ENCODE peak calls at places on chromosomes 7 and 10, in six cellular contexts. One of them, this sample, is unnamed.

GRCh38 chr7:40372031-40372430 is 237.2 kb downstream of the SUGCT start:
- ATAC-seq in HepG2: no peak
- ATAC-seq in GM12878: no peak
- ATAC-seq in K562: no peak
- ATAC-seq in A549: no peak
- ATAC-seq in upper lobe of left lung: no peak
- ATAC-seq in this sample: no peak

GRCh38 chr7:155700847-155701246 is 56.4 kb downstream of the RBM33 start:
- ATAC-seq in HepG2: no peak
- ATAC-seq in GM12878: no peak
- ATAC-seq in K562: no peak
- ATAC-seq in A549: no peak
- ATAC-seq in upper lobe of left lung: no peak
- ATAC-seq in this sample: no peak

GRCh38 chr7:40680657-40681056 is 545.9 kb downstream of the SUGCT start:
- ATAC-seq in HepG2: peak
- ATAC-seq in GM12878: peak
- ATAC-seq in K562: peak
- ATAC-seq in A549: peak
- ATAC-seq in upper lobe of left lung: no peak
- ATAC-seq in this sample: no peak

GRCh38 chr10:31101123-31101522 is 69.5 kb upstream of the ZNF438 start:
- ATAC-seq in HepG2: no peak
- ATAC-seq in GM12878: peak
- ATAC-seq in K562: no peak
- ATAC-seq in A549: peak
- ATAC-seq in upper lobe of left lung: no peak
- ATAC-seq in this sample: no peak

GRCh38 chr10:6212266-6212640 is 9.5 kb downstream of the PFKFB3 start:
- ATAC-seq in HepG2: no peak
- ATAC-seq in GM12878: no peak
- ATAC-seq in K562: no peak
- ATAC-seq in A549: no peak
- ATAC-seq in upper lobe of left lung: peak
- ATAC-seq in this sample: peak

GRCh38 chr7:74023037-74023436 is 4.9 kb upstream of the ELN start:
- ATAC-seq in HepG2: peak
- ATAC-seq in GM12878: no peak
- ATAC-seq in K562: no peak
- ATAC-seq in A549: peak
- ATAC-seq in upper lobe of left lung: peak
- ATAC-seq in this sample: peak

GRCh38 chr7:111931016-111931517 is 275.1 kb downstream of the DOCK4 start:
- ATAC-seq in HepG2: peak
- ATAC-seq in GM12878: no peak
- ATAC-seq in K562: no peak
- ATAC-seq in A549: no peak
- ATAC-seq in upper lobe of left lung: no peak
- ATAC-seq in this sample: no peak

GRCh38 chr7:69710773-69711445 is 112.6 kb downstream of the AUTS2 start:
- ATAC-seq in HepG2: no peak
- ATAC-seq in GM12878: no peak
- ATAC-seq in K562: no peak
- ATAC-seq in A549: no peak
- ATAC-seq in upper lobe of left lung: no peak
- ATAC-seq in this sample: no peak

GRCh38 chr7:46933596-46933995 is 648.3 kb downstream of the TNS3 start:
- ATAC-seq in HepG2: no peak
- ATAC-seq in GM12878: no peak
- ATAC-seq in K562: no peak
- ATAC-seq in A549: no peak
- ATAC-seq in upper lobe of left lung: peak
- ATAC-seq in this sample: no peak

GRCh38 chr10:18204050-18204449 is 63.8 kb downstream of the CACNB2 start:
- ATAC-seq in HepG2: no peak
- ATAC-seq in GM12878: no peak
- ATAC-seq in K562: no peak
- ATAC-seq in A549: no peak
- ATAC-seq in upper lobe of left lung: no peak
- ATAC-seq in this sample: no peak

GRCh38 chr7:148563583-148564274 is 26.8 kb upstream of the C7orf33 start:
- ATAC-seq in HepG2: no peak
- ATAC-seq in GM12878: peak
- ATAC-seq in K562: no peak
- ATAC-seq in A549: no peak
- ATAC-seq in upper lobe of left lung: no peak
- ATAC-seq in this sample: no peak

GRCh38 chr7:37988721-37989650 is 68.5 kb downstream of the EPDR1 start:
- ATAC-seq in HepG2: no peak
- ATAC-seq in GM12878: no peak
- ATAC-seq in K562: no peak
- ATAC-seq in A549: no peak
- ATAC-seq in upper lobe of left lung: no peak
- ATAC-seq in this sample: no peak

GRCh38 chr10:86439544-86439943 is 72.9 kb upstream of the GRID1 start:
- ATAC-seq in HepG2: no peak
- ATAC-seq in GM12878: no peak
- ATAC-seq in K562: no peak
- ATAC-seq in A549: peak
- ATAC-seq in upper lobe of left lung: peak
- ATAC-seq in this sample: peak

GRCh38 chr10:121976607-121977006 is 1.6 kb upstream of the NSMCE4A start:
- ATAC-seq in HepG2: no peak
- ATAC-seq in GM12878: no peak
- ATAC-seq in K562: no peak
- ATAC-seq in A549: no peak
- ATAC-seq in upper lobe of left lung: no peak
- ATAC-seq in this sample: no peak

GRCh38 chr10:121974019-121974534 is 940 bp downstream of the NSMCE4A start:
- ATAC-seq in HepG2: peak
- ATAC-seq in GM12878: peak
- ATAC-seq in K562: peak
- ATAC-seq in A549: peak
- ATAC-seq in upper lobe of left lung: no peak
- ATAC-seq in this sample: no peak

GRCh38 chr10:121978511-121978910 is 3.5 kb upstream of the NSMCE4A start:
- ATAC-seq in HepG2: no peak
- ATAC-seq in GM12878: no peak
- ATAC-seq in K562: no peak
- ATAC-seq in A549: no peak
- ATAC-seq in upper lobe of left lung: no peak
- ATAC-seq in this sample: no peak

GRCh38 chr10:121975295-121976086 is 474 bp upstream of the NSMCE4A start:
- ATAC-seq in HepG2: peak
- ATAC-seq in GM12878: no peak
- ATAC-seq in K562: no peak
- ATAC-seq in A549: peak
- ATAC-seq in upper lobe of left lung: peak
- ATAC-seq in this sample: peak

DNA sequence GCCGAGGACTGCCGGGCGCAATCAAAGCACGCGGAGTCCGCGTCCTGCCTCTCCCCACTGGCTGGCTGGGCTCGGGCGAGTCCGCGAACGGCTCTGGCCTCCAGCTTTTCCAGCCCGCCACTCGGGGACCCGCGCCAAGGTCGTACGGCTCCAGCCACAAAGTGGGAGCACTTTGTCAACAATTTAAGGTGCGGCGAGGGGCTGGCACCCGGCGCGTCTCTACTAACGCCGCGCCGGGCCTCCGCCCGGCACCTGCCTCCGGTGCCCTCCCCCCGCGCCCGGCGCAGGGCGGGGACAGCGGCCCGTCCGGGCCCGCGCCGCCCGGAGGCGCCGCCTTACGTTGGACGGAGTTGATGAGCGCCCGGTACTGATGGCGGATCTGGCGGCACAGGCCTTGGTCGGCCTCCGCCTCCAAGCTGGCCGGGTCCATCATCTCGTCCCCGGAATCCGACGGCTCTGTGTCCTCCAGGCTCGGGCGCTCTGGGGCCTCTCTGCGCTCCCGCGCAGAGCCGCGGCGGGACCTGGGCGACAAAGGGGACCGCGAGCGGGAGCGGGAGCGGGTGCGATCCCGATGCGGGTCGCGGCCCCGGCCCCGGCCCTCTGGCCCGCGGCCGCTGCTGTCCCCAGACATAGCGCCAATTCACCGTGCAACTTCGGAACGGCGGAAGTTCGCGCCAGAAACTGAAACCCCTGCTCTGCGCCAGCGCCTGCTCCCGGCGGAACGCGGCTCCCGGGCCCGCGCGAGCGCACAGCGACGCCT is at the start of gene NSMCE4A:
- ATAC-seq in HepG2: peak
- ATAC-seq in GM12878: peak
- ATAC-seq in K562: peak
- ATAC-seq in A549: peak
- ATAC-seq in upper lobe of left lung: peak
- ATAC-seq in this sample: peak
- TF ChIP-seq EP300 in HepG2: no peak
- TF ChIP-seq EP300 in GM12878: no peak
- TF ChIP-seq EP300 in K562: no peak
- TF ChIP-seq EP300 in A549: no peak
- TF ChIP-seq EP300 in upper lobe of left lung: no peak
- TF ChIP-seq EP300 in this sample: no peak

DNA sequence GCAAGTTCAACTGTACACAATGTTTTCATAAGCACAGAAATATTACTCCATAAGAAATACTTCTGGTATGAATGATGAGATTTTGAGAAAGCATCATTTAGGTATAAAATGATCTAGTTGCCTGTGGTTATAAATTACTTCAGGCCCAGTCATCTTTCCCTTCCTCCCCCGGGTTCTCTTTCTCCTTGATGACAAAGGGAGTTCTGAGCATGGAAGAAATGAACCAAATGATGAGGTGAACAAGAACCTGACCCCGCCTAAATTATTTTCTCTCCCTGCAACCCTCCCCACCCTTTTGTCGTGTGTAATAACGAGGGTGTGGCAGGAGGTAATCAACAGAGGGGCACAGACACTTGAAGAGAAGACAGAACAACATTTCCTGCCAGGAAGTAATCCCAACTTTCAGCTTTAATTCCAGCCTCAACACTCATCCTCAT is 319.6 kb upstream of the SP8 start:
- ATAC-seq in HepG2: no peak
- ATAC-seq in GM12878: no peak
- ATAC-seq in K562: no peak
- ATAC-seq in A549: no peak
- ATAC-seq in upper lobe of left lung: no peak
- ATAC-seq in this sample: no peak
- TF ChIP-seq EP300 in HepG2: no peak
- TF ChIP-seq EP300 in GM12878: no peak
- TF ChIP-seq EP300 in K562: no peak
- TF ChIP-seq EP300 in A549: no peak
- TF ChIP-seq EP300 in upper lobe of left lung: no peak
- TF ChIP-seq EP300 in this sample: no peak

GRCh38 chr7:5467645-5468044 is 44.0 kb upstream of the TNRC18 start:
- ATAC-seq in HepG2: no peak
- ATAC-seq in GM12878: no peak
- ATAC-seq in K562: no peak
- ATAC-seq in A549: no peak
- ATAC-seq in upper lobe of left lung: no peak
- ATAC-seq in this sample: no peak
- TF ChIP-seq EP300 in HepG2: no peak
- TF ChIP-seq EP300 in GM12878: no peak
- TF ChIP-seq EP300 in K562: no peak
- TF ChIP-seq EP300 in A549: no peak
- TF ChIP-seq EP300 in upper lobe of left lung: no peak
- TF ChIP-seq EP300 in this sample: no peak

GRCh38 chr10:76089626-76090185 is 658.3 kb downstream of the LRMDA start:
- ATAC-seq in HepG2: no peak
- ATAC-seq in GM12878: no peak
- ATAC-seq in K562: no peak
- ATAC-seq in A549: no peak
- ATAC-seq in upper lobe of left lung: no peak
- ATAC-seq in this sample: no peak

GRCh38 chr10:76085002-76085401 is 653.6 kb downstream of the LRMDA start:
- ATAC-seq in HepG2: no peak
- ATAC-seq in GM12878: no peak
- ATAC-seq in K562: no peak
- ATAC-seq in A549: no peak
- ATAC-seq in upper lobe of left lung: no peak
- ATAC-seq in this sample: no peak

GRCh38 chr10:76085773-76086570 is 654.5 kb downstream of the LRMDA start:
- ATAC-seq in HepG2: no peak
- ATAC-seq in GM12878: no peak
- ATAC-seq in K562: no peak
- ATAC-seq in A549: no peak
- ATAC-seq in upper lobe of left lung: no peak
- ATAC-seq in this sample: no peak

GRCh38 chr10:76082956-76083355 is 651.5 kb downstream of the LRMDA start:
- ATAC-seq in HepG2: no peak
- ATAC-seq in GM12878: no peak
- ATAC-seq in K562: no peak
- ATAC-seq in A549: peak
- ATAC-seq in upper lobe of left lung: no peak
- ATAC-seq in this sample: no peak

GRCh38 chr10:76086571-76087260 is 655.3 kb downstream of the LRMDA start:
- ATAC-seq in HepG2: peak
- ATAC-seq in GM12878: peak
- ATAC-seq in K562: peak
- ATAC-seq in A549: peak
- ATAC-seq in upper lobe of left lung: peak
- ATAC-seq in this sample: peak
- TF ChIP-seq EP300 in HepG2: no peak
- TF ChIP-seq EP300 in GM12878: no peak
- TF ChIP-seq EP300 in K562: no peak
- TF ChIP-seq EP300 in A549: no peak
- TF ChIP-seq EP300 in upper lobe of left lung: no peak
- TF ChIP-seq EP300 in this sample: no peak

GRCh38 chr7:80445351-80445750 is 66.5 kb downstream of the GNAT3 start:
- ATAC-seq in HepG2: no peak
- ATAC-seq in GM12878: no peak
- ATAC-seq in K562: no peak
- ATAC-seq in A549: no peak
- ATAC-seq in upper lobe of left lung: no peak
- ATAC-seq in this sample: no peak
- TF ChIP-seq EP300 in HepG2: no peak
- TF ChIP-seq EP300 in GM12878: no peak
- TF ChIP-seq EP300 in K562: no peak
- TF ChIP-seq EP300 in A549: no peak
- TF ChIP-seq EP300 in upper lobe of left lung: no peak
- TF ChIP-seq EP300 in this sample: no peak

GRCh38 chr10:29858352-29859267 is 200.8 kb downstream of the JCAD start:
- ATAC-seq in HepG2: peak
- ATAC-seq in GM12878: no peak
- ATAC-seq in K562: no peak
- ATAC-seq in A549: peak
- ATAC-seq in upper lobe of left lung: peak
- ATAC-seq in this sample: peak
- TF ChIP-seq EP300 in HepG2: no peak
- TF ChIP-seq EP300 in GM12878: no peak
- TF ChIP-seq EP300 in K562: no peak
- TF ChIP-seq EP300 in A549: no peak
- TF ChIP-seq EP300 in upper lobe of left lung: no peak
- TF ChIP-seq EP300 in this sample: no peak

GRCh38 chr10:48683893-48684292 is 780 bp upstream of the WDFY4 start:
- ATAC-seq in HepG2: no peak
- ATAC-seq in GM12878: peak
- ATAC-seq in K562: no peak
- ATAC-seq in A549: no peak
- ATAC-seq in upper lobe of left lung: no peak
- ATAC-seq in this sample: no peak
- TF ChIP-seq EP300 in HepG2: no peak
- TF ChIP-seq EP300 in GM12878: no peak
- TF ChIP-seq EP300 in K562: no peak
- TF ChIP-seq EP300 in A549: no peak
- TF ChIP-seq EP300 in upper lobe of left lung: no peak
- TF ChIP-seq EP300 in this sample: no peak

This sample was measured in gastroesophageal sphincter.